ENCODE peak calls at places on chromosome 13, in seven cellular contexts. J is mesothelial cell of epicardium; G is naive thymus-derived CD8-positive, alpha-beta T cell; V is anterior cingulate cortex; U is central memory CD4-positive, alpha-beta T cell; Z is dorsolateral prefrontal cortex; K is SK-N-SH. F is an unnamed sample.

GRCh38 chr13:44921931-44922758 is 67.1 kb downstream of the NUFIP1 start:
- DNase-seq in J (no peak), G (no peak), V (no peak), U (no peak), Z (no peak), K (no peak), F (peak)

GRCh38 chr13:98345103-98345899 is 168.2 kb upstream of the RNF113B start:
- DNase-seq in J (no peak), G (no peak), V (no peak), U (no peak), Z (no peak), K (peak), F (peak)

GRCh38 chr13:74288361-74288911 is 154.2 kb upstream of the KLF12 start:
- DNase-seq in J (no peak), G (peak), V (no peak), U (peak), Z (peak), K (peak), F (peak)

GRCh38 chr13:49351871-49352270 is 92.0 kb downstream of the CAB39L start:
- DNase-seq in J (no peak), G (no peak), V (no peak), U (no peak), Z (no peak), K (no peak), F (no peak)

GRCh38 chr13:20118268-20119140 is 42.3 kb downstream of the GJA3 start:
- DNase-seq in J (no peak), G (no peak), V (peak), U (peak), Z (peak), K (peak), F (peak)

GRCh38 chr13:30932481-30933333 is at the start of gene TEX26:
- DNase-seq in J (no peak), G (no peak), V (no peak), U (no peak), Z (no peak), K (no peak), F (no peak)

GRCh38 chr13:42720116-42720857 is 61.1 kb upstream of the FAM216B start:
- DNase-seq in J (no peak), G (no peak), V (no peak), U (no peak), Z (no peak), K (no peak), F (no peak)

GRCh38 chr13:83516781-83517180 is 365.5 kb downstream of the SLITRK1 start:
- DNase-seq in J (no peak), G (no peak), V (no peak), U (no peak), Z (no peak), K (no peak), F (no peak)

GRCh38 chr13:24008679-24009078 is 111.4 kb upstream of the C1QTNF9B start:
- DNase-seq in J (no peak), G (no peak), V (no peak), U (no peak), Z (no peak), K (no peak), F (no peak)

GRCh38 chr13:111975539-111976473 is 91.1 kb upstream of the SOX1 start:
- DNase-seq in J (no peak), G (no peak), V (no peak), U (no peak), Z (no peak), K (peak), F (no peak)

GRCh38 chr13:110012102-110012739 is 225.8 kb upstream of the IRS2 start:
- DNase-seq in J (no peak), G (no peak), V (no peak), U (no peak), Z (no peak), K (no peak), F (no peak)

GRCh38 chr13:114077938-114078335 is 54.5 kb downstream of the RASA3 start:
- DNase-seq in J (peak), G (no peak), V (no peak), U (no peak), Z (peak), K (peak), F (no peak)

GRCh38 chr13:32142956-32143375 is 111.4 kb downstream of the FRY start:
- DNase-seq in J (no peak), G (no peak), V (no peak), U (no peak), Z (no peak), K (peak), F (no peak)

GRCh38 chr13:33125821-33126570 is 109.8 kb downstream of the KL start:
- DNase-seq in J (no peak), G (no peak), V (no peak), U (no peak), Z (no peak), K (no peak), F (peak)

GRCh38 chr13:110185696-110186095 is 121.3 kb downstream of the COL4A1 start:
- DNase-seq in J (no peak), G (no peak), V (no peak), U (no peak), Z (no peak), K (no peak), F (no peak)

GRCh38 chr13:99982021-99982740 is 597 bp downstream of the ZIC2 start:
- DNase-seq in J (no peak), G (no peak), V (no peak), U (no peak), Z (no peak), K (peak), F (peak)

GRCh38 chr13:85286081-85286480 is 513.1 kb downstream of the SLITRK6 start:
- DNase-seq in J (no peak), G (no peak), V (no peak), U (no peak), Z (no peak), K (no peak), F (no peak)

GRCh38 chr13:113187263-113187669 is 21.2 kb downstream of the PCID2 start:
- DNase-seq in J (no peak), G (no peak), V (no peak), U (no peak), Z (peak), K (peak), F (peak)

GRCh38 chr13:26965058-26965380 is 204.4 kb upstream of the GPR12 start:
- DNase-seq in J (no peak), G (no peak), V (no peak), U (no peak), Z (no peak), K (no peak), F (no peak)

GRCh38 chr13:42740753-42741152 is 40.6 kb upstream of the FAM216B start:
- DNase-seq in J (peak), G (no peak), V (no peak), U (no peak), Z (no peak), K (peak), F (peak)

GRCh38 chr13:25725104-25725503 is 326.7 kb downstream of the SHISA2 start:
- DNase-seq in J (no peak), G (no peak), V (no peak), U (no peak), Z (no peak), K (no peak), F (no peak)

GRCh38 chr13:20231839-20232555 is at the start of gene GJB6:
- DNase-seq in J (no peak), G (peak), V (no peak), U (no peak), Z (no peak), K (peak), F (peak)

GRCh38 chr13:71477735-71478134 is 389.3 kb downstream of the DACH1 start:
- DNase-seq in J (no peak), G (no peak), V (no peak), U (no peak), Z (no peak), K (no peak), F (no peak)

GRCh38 chr13:75687145-75687763 is 51.1 kb downstream of the LMO7 start:
- DNase-seq in J (no peak), G (no peak), V (no peak), U (no peak), Z (no peak), K (peak), F (no peak)

GRCh38 chr13:29284726-29285125 is 310.8 kb downstream of the SLC7A1 start:
- DNase-seq in J (no peak), G (no peak), V (no peak), U (no peak), Z (no peak), K (no peak), F (no peak)

GRCh38 chr13:97068964-97069815 is 74.9 kb upstream of the OXGR1 start:
- DNase-seq in J (no peak), G (no peak), V (no peak), U (no peak), Z (no peak), K (no peak), F (no peak)

GRCh38 chr13:28494861-28495585 is at the start of gene FLT1:
- DNase-seq in J (peak), G (peak), V (no peak), U (no peak), Z (no peak), K (peak), F (peak)

GRCh38 chr13:53004605-53005004 is 24.0 kb upstream of the OLFM4 start:
- DNase-seq in J (no peak), G (no peak), V (no peak), U (no peak), Z (no peak), K (peak), F (no peak)

GRCh38 chr13:45882626-45883025 is 31.1 kb upstream of the SIAH3 start:
- DNase-seq in J (no peak), G (no peak), V (no peak), U (no peak), Z (no peak), K (no peak), F (no peak)

GRCh38 chr13:98475521-98475920 is 101.4 kb downstream of the STK24 start:
- DNase-seq in J (no peak), G (no peak), V (no peak), U (no peak), Z (no peak), K (peak), F (no peak)

GRCh38 chr13:93430346-93430745 is 203.7 kb downstream of the GPC6 start:
- DNase-seq in J (no peak), G (no peak), V (no peak), U (no peak), Z (no peak), K (no peak), F (no peak)

GRCh38 chr13:24038405-24038804 is 122.1 kb upstream of the SPATA13 start:
- DNase-seq in J (no peak), G (no peak), V (no peak), U (no peak), Z (no peak), K (no peak), F (no peak)

GRCh38 chr13:51006067-51006800 is 96.6 kb downstream of the RNASEH2B start:
- DNase-seq in J (no peak), G (no peak), V (no peak), U (no peak), Z (peak), K (no peak), F (no peak)